ENCODE peak calls at places on chromosomes 11 and 22, in six cellular contexts. I is CD8-positive, alpha-beta T cell; W is NCI-H146; H is HCT116; F is thoracic aorta; J is iris pigment epithelial cell. C is an unnamed sample.

GRCh38 chr11:44484211-44484610 is 81.3 kb upstream of the CD82 start:
- DNase-seq in I (no peak), W (peak), H (peak), F (no peak), J (peak), C (no peak)

GRCh38 chr22:23158516-23159286 is 13.4 kb downstream of the RAB36 start:
- DNase-seq in I (no peak), W (peak), H (no peak), F (no peak), J (no peak), C (no peak)

GRCh38 chr11:111631034-111631665 is 28.9 kb downstream of the SIK2 start:
- DNase-seq in I (no peak), W (no peak), H (no peak), F (no peak), J (no peak), C (no peak)

GRCh38 chr11:61542661-61543060 is 34.1 kb downstream of the LRRC10B start:
- DNase-seq in I (no peak), W (no peak), H (no peak), F (no peak), J (no peak), C (no peak)

GRCh38 chr11:37942081-37942480 is 1344.0 kb upstream of the RAG2 start:
- DNase-seq in I (no peak), W (no peak), H (no peak), F (no peak), J (peak), C (no peak)

GRCh38 chr22:41798736-41799135 is 1.7 kb upstream of the CCDC134 start:
- DNase-seq in I (no peak), W (no peak), H (no peak), F (no peak), J (no peak), C (no peak)

GRCh38 chr11:14583252-14584105 is 60.1 kb upstream of the PDE3B start:
- DNase-seq in I (no peak), W (no peak), H (no peak), F (no peak), J (no peak), C (no peak)

GRCh38 chr11:111870522-111870886 is 877 bp downstream of the ALG9 start:
- DNase-seq in I (no peak), W (no peak), H (no peak), F (no peak), J (no peak), C (no peak)

GRCh38 chr11:47056261-47056915 is 119.8 kb downstream of the CSTPP1 start:
- DNase-seq in I (no peak), W (no peak), H (no peak), F (no peak), J (peak), C (no peak)

C was measured in SW 1271.